ENCODE peak calls at places on chromosomes 3 and 15, in five cellular contexts. T is fibroblast of lung, S is astrocyte of the spinal cord, Q is upper lobe of right lung, A is pancreas. P is an unnamed sample.

GRCh38 chr3:55541016-55541415 is 53.9 kb upstream of the WNT5A start:
- DNase-seq in Q (no peak), A (no peak), S (peak), T (no peak), P (peak)

GRCh38 chr3:42991369-42992315 is 12.5 kb downstream of the GASK1A start:
- DNase-seq in Q (no peak), A (no peak), T (no peak), S (no peak), P (peak)

GRCh38 chr3:172213765-172214358 is 174.5 kb downstream of the FNDC3B start:
- DNase-seq in T (no peak), S (no peak), A (no peak), Q (no peak), P (no peak)

GRCh38 chr15:73822998-73823397 is 50.4 kb upstream of the TBC1D21 start:
- DNase-seq in Q (no peak), T (peak), A (no peak), S (peak), P (peak)

GRCh38 chr15:33279613-33280205 is 31.1 kb upstream of the RYR3 start:
- DNase-seq in A (no peak), S (peak), Q (no peak), T (peak), P (no peak)

GRCh38 chr3:58306662-58307286 is 454 bp downstream of the HTD2 start:
- DNase-seq in S (peak), Q (peak), A (peak), T (peak), P (no peak)

GRCh38 chr3:159829056-159829995 is 159.3 kb upstream of the IL12A start:
- DNase-seq in T (peak), A (no peak), Q (no peak), S (peak), P (peak)

GRCh38 chr3:163382183-163382582 is 1696.1 kb downstream of the SI start:
- DNase-seq in S (no peak), A (no peak), T (no peak), Q (no peak), P (no peak)

GRCh38 chr3:129282727-129283327 is 4.2 kb downstream of the HMCES start:
- DNase-seq in Q (no peak), S (peak), T (peak), A (no peak), P (peak)

GRCh38 chr3:144687862-144688261 is 716.2 kb downstream of the DIPK2A start:
- DNase-seq in T (no peak), A (no peak), Q (no peak), S (no peak), P (peak)

GRCh38 chr3:62911531-62911930 is 36.3 kb upstream of the CADPS start:
- DNase-seq in T (no peak), S (no peak), Q (no peak), A (no peak), P (no peak)

GRCh38 chr15:80159301-80159700 is 6.5 kb downstream of the FAH start:
- DNase-seq in T (no peak), A (no peak), S (no peak), Q (no peak), P (no peak)

GRCh38 chr3:62882676-62883228 is 7.5 kb upstream of the CADPS start:
- DNase-seq in S (no peak), A (no peak), Q (no peak), T (peak), P (no peak)

GRCh38 chr3:76547674-76548073 is 492.2 kb upstream of the ROBO2 start:
- DNase-seq in Q (no peak), T (no peak), S (no peak), A (no peak), P (no peak)

GRCh38 chr3:197912770-197913476 is 37.1 kb upstream of the RPL35A start:
- DNase-seq in A (no peak), Q (no peak), T (no peak), S (no peak), P (no peak)

DNA sequence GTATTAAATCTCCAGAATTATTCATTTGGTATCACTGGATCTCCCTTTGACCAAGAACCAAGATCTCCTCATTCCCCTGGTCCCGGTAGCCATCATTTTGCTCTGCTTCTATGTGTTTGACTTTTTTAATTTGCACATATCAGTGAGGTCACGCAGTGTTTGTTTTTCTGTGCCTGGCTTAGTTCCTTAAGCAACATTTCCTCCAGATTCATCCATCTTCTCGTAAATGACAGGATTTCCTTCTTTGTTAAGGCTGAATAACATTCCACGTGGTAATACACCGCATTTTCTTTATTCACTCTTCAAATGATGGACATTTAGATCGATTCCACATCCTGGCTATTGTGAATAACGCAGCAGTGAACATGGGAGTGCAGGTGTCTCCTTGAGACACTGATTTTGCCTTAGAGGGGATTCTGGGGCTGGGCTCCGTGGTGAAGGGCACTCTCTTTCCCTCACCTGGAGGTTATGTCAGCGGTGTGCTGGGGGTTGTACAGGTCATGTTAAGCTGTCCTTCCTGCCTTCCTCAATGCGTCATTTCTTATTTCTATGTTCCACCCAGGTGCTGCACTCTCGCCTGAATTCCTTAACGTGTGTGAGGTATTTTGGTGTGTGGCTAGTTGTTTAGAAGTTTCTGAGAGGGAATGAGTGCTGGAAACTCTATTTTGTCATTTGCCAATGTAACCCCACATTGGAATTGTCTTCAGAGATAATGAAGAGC is 212.2 kb downstream of the LPP start:
- DNase-seq in S (peak), A (no peak), Q (no peak), T (peak), P (peak)
- H3K4me3 ChIP-seq in S (no peak), A (no peak), Q (no peak), T (no peak), P (no peak)

DNA sequence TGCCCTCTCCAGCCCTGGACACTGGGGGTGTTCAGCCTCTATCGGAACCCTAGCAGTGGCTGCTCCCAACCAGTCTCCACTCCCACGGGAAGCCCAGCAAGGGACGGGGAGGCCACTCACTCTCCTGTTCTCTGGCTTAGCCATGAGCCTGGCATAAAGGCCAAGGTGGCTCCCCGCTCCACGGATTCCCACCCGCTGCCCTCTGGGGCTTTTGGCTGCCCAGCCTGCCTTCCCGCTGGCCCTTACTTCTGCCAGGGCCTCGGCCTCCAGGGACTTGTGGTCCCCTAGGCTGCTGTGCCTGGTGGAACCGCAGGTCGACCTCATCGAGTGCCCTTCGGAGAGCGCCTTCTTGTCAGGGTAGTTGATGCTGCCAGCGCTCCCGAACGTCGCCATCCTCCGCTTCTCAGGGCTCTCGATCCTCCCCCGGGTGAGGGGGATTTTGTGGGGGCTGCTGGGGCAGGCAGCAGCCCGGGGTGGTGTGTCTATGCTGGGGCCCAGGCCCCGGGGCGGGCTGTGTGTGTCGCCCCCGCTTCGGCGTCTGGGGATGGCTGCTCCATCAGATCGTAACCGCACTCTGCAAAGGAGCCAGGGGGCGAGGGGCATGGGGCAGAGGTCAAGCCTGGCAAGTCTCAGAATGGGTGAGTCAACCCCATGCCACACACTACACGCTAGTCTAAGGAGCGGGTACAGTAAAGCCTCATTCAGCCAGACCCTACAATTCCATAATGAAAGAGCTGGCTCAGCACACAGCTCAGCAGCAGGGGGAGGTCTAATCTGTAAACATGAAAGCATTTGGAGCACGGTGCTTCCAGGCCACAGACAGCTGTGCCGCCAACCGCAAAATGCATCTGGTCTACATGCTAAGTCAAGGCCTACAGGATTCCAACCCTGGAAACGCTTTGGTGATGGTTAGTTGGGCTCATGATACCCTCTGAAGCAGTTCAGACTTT is 27.3 kb upstream of the RAD18 start:
- DNase-seq in S (peak), Q (no peak), T (peak), A (no peak), P (no peak)
- TF ChIP-seq CTCF in S (no peak), Q (no peak), T (peak), A (no peak), P (no peak)

DNA sequence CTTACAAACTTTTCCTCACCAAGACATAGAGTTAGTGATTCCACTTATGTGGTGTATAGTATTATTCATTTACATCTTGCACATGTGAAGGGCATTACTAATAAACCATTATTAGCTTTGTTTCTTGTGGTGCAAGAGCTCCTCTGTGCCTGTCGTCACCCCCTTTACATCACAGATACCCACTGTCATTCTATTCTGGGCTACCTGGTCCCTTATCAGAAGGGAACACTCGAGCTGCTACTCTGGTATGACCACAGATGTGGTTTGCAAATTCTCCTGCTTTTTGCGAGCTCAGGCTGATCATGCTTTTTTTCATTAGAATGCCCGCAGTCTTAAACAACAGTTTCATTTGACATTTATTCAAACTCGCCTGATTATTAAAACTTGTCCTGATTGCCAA is 13.9 kb upstream of the SENP2 start:
- DNase-seq in T (no peak), Q (no peak), A (no peak), S (no peak), P (no peak)
- H3K4me3 ChIP-seq in T (no peak), Q (no peak), A (no peak), S (no peak), P (no peak)

DNA sequence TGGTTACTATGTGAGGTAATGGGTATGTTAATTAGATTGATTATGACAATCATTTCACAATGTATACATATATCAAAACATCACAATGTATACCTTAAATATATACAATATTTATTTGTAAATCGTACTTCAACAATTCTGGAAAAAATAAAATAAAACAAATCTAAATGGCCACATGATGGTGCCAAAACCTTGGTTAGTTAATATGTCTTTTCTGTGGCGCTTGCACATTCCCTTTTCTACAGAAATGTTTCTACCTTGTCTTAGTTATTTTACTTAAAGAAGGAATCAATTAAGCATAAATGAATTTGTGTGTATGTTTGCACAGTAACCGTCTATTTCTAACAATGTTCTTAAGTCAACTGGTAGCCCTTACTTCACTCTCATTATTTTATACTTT is 53.4 kb downstream of the OXSM start:
- DNase-seq in Q (no peak), S (no peak), A (no peak), T (peak), P (peak)
- TF ChIP-seq CTCF in Q (peak), S (no peak), A (no peak), T (no peak), P (no peak)

DNA sequence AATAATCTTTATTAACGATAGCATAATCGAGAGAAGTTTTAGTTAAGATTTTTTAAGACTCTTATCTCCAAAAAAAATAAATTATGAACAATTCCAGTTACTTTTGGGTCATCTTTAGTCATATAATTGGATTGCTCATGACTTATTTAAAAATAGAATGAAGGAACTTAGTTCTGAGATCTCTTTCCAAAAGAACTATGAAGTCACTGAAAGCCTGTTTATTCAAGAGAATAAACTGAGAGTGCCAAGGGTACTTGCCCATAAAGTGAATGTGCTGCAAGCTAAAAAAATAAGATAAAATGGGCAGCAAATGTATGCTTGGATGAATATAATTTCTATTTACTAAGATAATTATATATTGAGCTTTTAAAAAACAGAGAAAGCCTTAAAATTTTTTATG is 176.5 kb upstream of the PLSCR5 start:
- DNase-seq in T (peak), S (peak), Q (no peak), A (no peak), P (peak)
- H3K4me3 ChIP-seq in T (no peak), S (no peak), Q (no peak), A (no peak), P (no peak)

DNA sequence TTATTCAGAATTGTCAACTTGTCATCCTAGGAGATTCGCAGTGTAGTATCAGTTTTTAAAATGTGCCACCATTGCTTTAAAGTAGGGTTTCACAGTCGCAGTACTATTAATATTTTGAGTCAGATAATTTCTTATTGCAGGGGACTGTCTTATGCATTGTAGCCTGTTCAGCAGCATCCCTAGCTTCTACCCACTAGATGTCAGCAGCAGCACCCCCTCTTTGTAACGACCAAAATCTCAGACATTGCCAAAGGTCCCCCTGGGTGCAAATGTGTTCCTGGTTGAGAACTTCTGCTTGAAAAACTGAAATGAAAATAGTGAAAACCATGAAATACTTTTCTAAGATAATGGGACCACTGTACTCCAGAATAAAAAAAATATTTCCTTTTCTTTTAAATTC is 474.8 kb downstream of the CNTN3 start:
- DNase-seq in T (peak), S (no peak), Q (no peak), A (no peak), P (no peak)
- TF ChIP-seq CTCF in T (peak), S (no peak), Q (no peak), A (no peak), P (no peak)

DNA sequence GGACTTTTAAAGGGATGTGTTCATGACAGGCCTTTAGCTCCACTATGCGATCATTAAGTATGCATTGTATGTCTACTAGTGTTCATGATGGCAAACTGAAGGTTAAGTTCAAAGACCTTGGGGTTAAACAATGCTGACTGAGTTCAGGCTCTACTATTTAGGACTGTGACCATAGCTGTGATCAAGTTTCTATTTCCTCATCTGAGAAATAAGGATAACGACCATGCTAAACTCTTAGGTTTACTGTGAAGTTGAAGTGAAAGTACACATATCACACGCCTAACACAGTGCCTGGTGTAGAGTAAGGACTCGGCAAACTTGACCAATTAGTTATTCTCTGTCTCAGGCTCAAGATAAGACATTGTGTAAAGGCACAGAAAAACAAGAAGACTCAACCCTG is 243.2 kb downstream of the MBNL1 start:
- DNase-seq in T (no peak), A (no peak), Q (no peak), S (no peak), P (no peak)
- H3K4me3 ChIP-seq in T (no peak), A (no peak), Q (no peak), S (no peak), P (no peak)

GRCh38 chr15:77654975-77655374 is 22.3 kb upstream of the LINGO1 start:
- DNase-seq in T (no peak), Q (no peak), S (no peak), A (no peak), P (no peak)
- TF ChIP-seq CTCF in T (peak), Q (no peak), S (peak), A (no peak), P (peak)

DNA sequence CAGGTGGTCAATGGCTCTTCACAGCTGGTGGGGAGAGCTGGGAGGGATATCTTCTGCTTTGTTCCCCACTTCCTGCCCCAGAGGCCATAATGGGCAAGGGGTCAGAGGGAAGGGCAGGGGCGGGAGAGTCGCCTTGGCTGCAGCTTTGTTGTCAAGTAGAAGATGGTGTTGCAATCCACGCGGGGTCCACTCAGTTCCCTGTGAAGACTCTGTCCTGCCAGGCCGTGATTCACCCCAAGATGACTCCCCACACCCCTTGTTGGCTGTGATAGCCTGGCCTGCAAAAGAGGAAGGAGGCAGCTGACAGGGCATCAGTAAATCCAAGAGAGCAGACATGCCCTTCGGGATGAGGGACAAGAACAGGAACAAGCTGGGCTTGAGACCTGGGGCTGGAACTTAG is 6.9 kb downstream of the GALNT15 start:
- DNase-seq in Q (peak), S (no peak), A (no peak), T (peak), P (peak)
- H3K4me3 ChIP-seq in Q (no peak), S (no peak), A (no peak), T (no peak), P (no peak)

GRCh38 chr3:158470944-158471638 is 99.9 kb upstream of the MLF1 start:
- DNase-seq in Q (no peak), S (peak), T (peak), A (no peak), P (peak)

DNA sequence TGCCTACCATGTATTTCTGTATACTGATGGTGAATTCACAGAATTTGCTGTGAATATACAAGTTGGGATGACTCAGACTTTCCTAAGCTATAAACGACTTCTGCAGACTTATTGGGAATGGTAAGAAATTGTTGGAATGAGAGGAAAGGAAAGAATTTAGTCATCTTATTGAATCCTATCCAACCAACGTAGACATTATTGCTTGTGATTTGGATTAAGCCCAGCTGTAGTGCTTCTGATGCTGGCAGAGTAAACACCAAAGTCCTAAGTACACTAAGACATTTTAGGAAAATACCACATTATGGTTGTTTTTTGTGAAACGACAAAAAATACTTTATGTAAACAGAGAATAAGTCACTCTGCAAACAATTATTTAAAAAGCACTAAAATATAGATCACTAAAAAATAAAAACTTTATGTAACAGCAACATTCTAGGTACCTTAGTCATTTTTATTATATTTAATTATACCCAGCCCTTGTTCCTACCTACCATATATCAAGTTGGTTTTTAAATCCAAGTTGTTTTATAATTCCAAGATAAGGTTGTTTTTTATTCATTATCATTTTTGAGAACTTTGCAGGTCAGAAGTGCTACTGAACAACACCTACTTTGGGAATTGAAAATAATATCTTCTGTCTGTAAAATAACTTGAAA is 99.2 kb upstream of the MLF1 start:
- DNase-seq in A (no peak), Q (no peak), T (peak), S (peak), P (peak)
- TF ChIP-seq CTCF in A (no peak), Q (no peak), T (no peak), S (no peak), P (no peak)

P was measured in fibroblast of the aortic adventitia.